ENCODE peak calls at places on chromosomes 11 and 22, in nine cellular contexts. B is activated T-helper 9 cell treated with anti-CD3 and anti-CD28 coated beads, Interleukin-2, amount 50 U/mL, for 16 hours; L is uterus; C is effector CD4-positive, alpha-beta T cell; Z is NCI-H345; P is lower lobe of right lung; Q is heart right ventricle; K is NCI-H1694 treated with DMSO at 0.1 percent for 48 hours; J is psoas muscle. T is an unnamed sample.

GRCh38 chr11:72189448-72190250 is 2.3 kb upstream of the FOLR1 start:
- DNase-seq in B (no peak), L (peak; percentile 38), C (no peak), Z (no peak), P (peak; percentile 61), Q (no peak), K (no peak), J (no peak), T (no peak)

GRCh38 chr11:117458275-117459120 is 130.8 kb downstream of the CEP164 start:
- DNase-seq in B (no peak), L (no peak), C (no peak), Z (peak; percentile 79), P (no peak), Q (no peak), K (no peak), J (no peak), T (no peak)

GRCh38 chr11:90997241-90997640 is 774.4 kb upstream of the CHORDC1 start:
- DNase-seq in B (no peak), L (no peak), C (no peak), Z (no peak), P (no peak), Q (no peak), K (no peak), J (no peak), T (no peak)

GRCh38 chr22:38176170-38176741 is 5.4 kb downstream of the PLA2G6 start:
- DNase-seq in B (peak; percentile 18), L (peak; percentile 66), C (peak; percentile 26), Z (no peak), P (peak; percentile 79), Q (peak; percentile 80), K (no peak), J (peak; percentile 97), T (peak; percentile 87)

GRCh38 chr22:37994049-37994448 is 9.7 kb upstream of the SOX10 start:
- DNase-seq in B (no peak), L (no peak), C (no peak), Z (no peak), P (no peak), Q (no peak), K (no peak), J (no peak), T (no peak)

GRCh38 chr11:72802822-72803221 is 9.0 kb upstream of the STARD10 start:
- DNase-seq in B (no peak), L (no peak), C (no peak), Z (no peak), P (no peak), Q (no peak), K (no peak), J (no peak), T (no peak)

GRCh38 chr22:25656724-25657123 is 85.3 kb upstream of the MYO18B start:
- DNase-seq in B (no peak), L (no peak), C (no peak), Z (no peak), P (no peak), Q (no peak), K (no peak), J (no peak), T (no peak)

GRCh38 chr11:61650781-61651571 is 29.2 kb upstream of the DAGLA start:
- DNase-seq in B (no peak), L (no peak), C (no peak), Z (no peak), P (no peak), Q (no peak), K (no peak), J (peak; percentile 78), T (no peak)

GRCh38 chr22:27609411-27610029 is 192.0 kb downstream of the MN1 start:
- DNase-seq in B (no peak), L (no peak), C (no peak), Z (no peak), P (no peak), Q (no peak), K (no peak), J (no peak), T (no peak)

GRCh38 chr22:36734171-36735058 is 30.9 kb upstream of the CACNG2 start:
- DNase-seq in B (no peak), L (no peak), C (no peak), Z (no peak), P (no peak), Q (no peak), K (no peak), J (no peak), T (no peak)

GRCh38 chr11:119044708-119045107 is 12.3 kb downstream of the HYOU1 start:
- DNase-seq in B (no peak), L (no peak), C (no peak), Z (no peak), P (no peak), Q (no peak), K (no peak), J (no peak), T (no peak)